ENCODE peak calls at places on chromosomes 12 and 14, in seven cellular contexts. One of them, this sample, is unnamed.

GRCh38 chr12:132030367-132031038 is 80.8 kb downstream of the EP400 start:
- DNase-seq in RWPE2: no peak
- DNase-seq in tibial artery: no peak
- DNase-seq in lung: no peak
- DNase-seq in GM23248: peak; percentile 57
- DNase-seq in MM.1S: no peak
- DNase-seq in AG10803: peak; percentile 25
- DNase-seq in this sample: no peak

GRCh38 chr14:100364403-100364802 is 41.3 kb downstream of the SLC25A47 start:
- DNase-seq in RWPE2: no peak
- DNase-seq in tibial artery: no peak
- DNase-seq in lung: no peak
- DNase-seq in GM23248: no peak
- DNase-seq in MM.1S: no peak
- DNase-seq in AG10803: no peak
- DNase-seq in this sample: no peak

GRCh38 chr12:89352242-89352491 is 134 bp downstream of the DUSP6 start:
- DNase-seq in RWPE2: no peak
- DNase-seq in tibial artery: no peak
- DNase-seq in lung: no peak
- DNase-seq in GM23248: no peak
- DNase-seq in MM.1S: no peak
- DNase-seq in AG10803: no peak
- DNase-seq in this sample: no peak

GRCh38 chr12:19158909-19159308 is 29.4 kb downstream of the PLEKHA5 start:
- DNase-seq in RWPE2: no peak
- DNase-seq in tibial artery: no peak
- DNase-seq in lung: no peak
- DNase-seq in GM23248: peak; percentile 19
- DNase-seq in MM.1S: no peak
- DNase-seq in AG10803: peak; percentile 81
- DNase-seq in this sample: no peak

GRCh38 chr12:26712892-26713291 is 120.1 kb downstream of the ITPR2 start:
- DNase-seq in RWPE2: no peak
- DNase-seq in tibial artery: no peak
- DNase-seq in lung: no peak
- DNase-seq in GM23248: no peak
- DNase-seq in MM.1S: no peak
- DNase-seq in AG10803: no peak
- DNase-seq in this sample: no peak

GRCh38 chr14:22901799-22902198 is 17.1 kb downstream of the RBM23 start:
- DNase-seq in RWPE2: no peak
- DNase-seq in tibial artery: peak; percentile 28
- DNase-seq in lung: no peak
- DNase-seq in GM23248: no peak
- DNase-seq in MM.1S: no peak
- DNase-seq in AG10803: no peak
- DNase-seq in this sample: no peak

GRCh38 chr14:103613517-103613916 is 15.5 kb upstream of the KLC1 start:
- DNase-seq in RWPE2: no peak
- DNase-seq in tibial artery: no peak
- DNase-seq in lung: no peak
- DNase-seq in GM23248: no peak
- DNase-seq in MM.1S: peak; percentile 12
- DNase-seq in AG10803: no peak
- DNase-seq in this sample: no peak

GRCh38 chr12:88381456-88381855 is 198.8 kb downstream of the KITLG start:
- DNase-seq in RWPE2: no peak
- DNase-seq in tibial artery: no peak
- DNase-seq in lung: no peak
- DNase-seq in GM23248: no peak
- DNase-seq in MM.1S: no peak
- DNase-seq in AG10803: no peak
- DNase-seq in this sample: no peak

GRCh38 chr12:47249719-47250506 is 170.2 kb upstream of the AMIGO2 start:
- DNase-seq in RWPE2: no peak
- DNase-seq in tibial artery: no peak
- DNase-seq in lung: no peak
- DNase-seq in GM23248: no peak
- DNase-seq in MM.1S: no peak
- DNase-seq in AG10803: no peak
- DNase-seq in this sample: no peak

DNA sequence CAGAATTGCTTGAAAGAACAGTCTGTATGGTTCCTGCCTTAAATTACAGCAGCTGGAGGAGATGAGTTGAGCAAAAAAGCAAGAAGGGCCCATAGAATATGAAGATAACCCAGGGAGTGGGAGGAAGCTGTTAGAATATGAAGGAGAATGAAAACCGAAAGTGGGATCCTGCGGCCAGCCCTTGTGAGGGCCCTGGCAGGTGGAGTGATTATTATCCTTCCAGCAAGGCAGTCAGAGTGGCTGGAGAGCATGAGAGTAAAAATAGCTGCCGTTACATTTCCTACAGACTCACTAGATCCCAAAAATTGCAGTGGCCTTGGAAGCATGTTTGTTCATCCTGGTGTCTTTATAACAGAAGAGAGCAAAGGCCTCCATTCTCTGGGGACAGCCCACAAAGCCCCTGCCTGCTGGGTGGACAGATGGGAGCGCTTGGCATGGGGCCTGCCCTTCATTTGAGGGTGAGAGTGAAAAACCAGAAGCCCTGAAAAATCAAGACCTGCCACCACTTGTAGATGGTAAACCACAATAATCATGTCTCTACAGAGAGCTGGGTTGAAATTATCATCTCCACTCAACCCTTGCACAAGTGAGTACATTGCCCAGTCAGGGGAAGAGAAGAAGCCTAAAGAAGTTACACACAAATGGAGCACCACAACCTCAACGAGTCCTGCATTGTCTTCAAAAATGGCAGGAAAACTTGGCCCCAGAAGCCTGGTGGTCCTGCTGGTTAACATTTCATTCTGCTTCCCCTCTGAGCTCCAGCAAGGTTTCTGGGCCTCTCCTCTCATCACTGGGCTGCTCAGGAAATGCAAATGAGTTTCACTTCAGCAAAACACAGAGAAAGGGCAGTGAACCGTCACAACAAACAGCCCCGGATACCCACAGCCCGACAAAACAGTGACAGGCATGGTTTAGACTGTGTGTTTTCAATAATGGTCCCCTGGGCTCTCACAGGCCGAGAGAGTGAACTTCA is 20.5 kb downstream of the ZDHHC22 start:
- DNase-seq in RWPE2: no peak
- DNase-seq in tibial artery: no peak
- DNase-seq in lung: no peak
- DNase-seq in GM23248: no peak
- DNase-seq in MM.1S: peak; percentile 51
- DNase-seq in AG10803: no peak
- DNase-seq in this sample: no peak
- H3K4me3 ChIP-seq in RWPE2: no peak overlapping the region
- H3K4me3 ChIP-seq in tibial artery: no peak overlapping the region
- H3K4me3 ChIP-seq in lung: no peak overlapping the region
- H3K4me3 ChIP-seq in GM23248: no peak overlapping the region
- H3K4me3 ChIP-seq in MM.1S: no peak overlapping the region
- H3K4me3 ChIP-seq in AG10803: no peak overlapping the region
- H3K4me3 ChIP-seq in this sample: no peak overlapping the region

GRCh38 chr12:54386781-54387467 is 2.4 kb upstream of the ZNF385A start:
- DNase-seq in RWPE2: no peak
- DNase-seq in tibial artery: no peak
- DNase-seq in lung: no peak
- DNase-seq in GM23248: no peak
- DNase-seq in MM.1S: no peak
- DNase-seq in AG10803: no peak
- DNase-seq in this sample: no peak

GRCh38 chr12:54385251-54385914 is 850 bp upstream of the ZNF385A start:
- DNase-seq in RWPE2: no peak
- DNase-seq in tibial artery: no peak
- DNase-seq in lung: no peak
- DNase-seq in GM23248: no peak
- DNase-seq in MM.1S: no peak
- DNase-seq in AG10803: no peak
- DNase-seq in this sample: no peak

GRCh38 chr12:54381136-54381535 is 3.4 kb downstream of the ZNF385A start:
- DNase-seq in RWPE2: no peak
- DNase-seq in tibial artery: no peak
- DNase-seq in lung: no peak
- DNase-seq in GM23248: no peak
- DNase-seq in MM.1S: no peak
- DNase-seq in AG10803: no peak
- DNase-seq in this sample: no peak

GRCh38 chr12:54383041-54383609 is 1.4 kb downstream of the ZNF385A start:
- DNase-seq in RWPE2: no peak
- DNase-seq in tibial artery: no peak
- DNase-seq in lung: no peak
- DNase-seq in GM23248: peak; percentile 98
- DNase-seq in MM.1S: no peak
- DNase-seq in AG10803: peak; percentile 93
- DNase-seq in this sample: no peak

GRCh38 chr12:54384591-54385041 is at the start of gene ZNF385A:
- DNase-seq in RWPE2: no peak
- DNase-seq in tibial artery: no peak
- DNase-seq in lung: no peak
- DNase-seq in GM23248: no peak
- DNase-seq in MM.1S: no peak
- DNase-seq in AG10803: no peak
- DNase-seq in this sample: no peak
- H3K4me3 ChIP-seq in RWPE2: no peak within 1 kb of the TSS
- H3K4me3 ChIP-seq in tibial artery: no peak within 1 kb of the TSS
- H3K4me3 ChIP-seq in lung: no peak within 1 kb of the TSS
- H3K4me3 ChIP-seq in GM23248: no peak within 1 kb of the TSS
- H3K4me3 ChIP-seq in MM.1S: no peak within 1 kb of the TSS
- H3K4me3 ChIP-seq in AG10803: no peak within 1 kb of the TSS
- H3K4me3 ChIP-seq in this sample: no peak within 1 kb of the TSS

GRCh38 chr12:69002969-69003368 is 70.0 kb upstream of the CPM start:
- DNase-seq in RWPE2: no peak
- DNase-seq in tibial artery: no peak
- DNase-seq in lung: no peak
- DNase-seq in GM23248: no peak
- DNase-seq in MM.1S: no peak
- DNase-seq in AG10803: no peak
- DNase-seq in this sample: no peak

GRCh38 chr12:69007858-69008314 is 74.9 kb upstream of the CPM start:
- DNase-seq in RWPE2: no peak
- DNase-seq in tibial artery: no peak
- DNase-seq in lung: no peak
- DNase-seq in GM23248: peak; percentile 23
- DNase-seq in MM.1S: no peak
- DNase-seq in AG10803: no peak
- DNase-seq in this sample: no peak

GRCh38 chr12:69008510-69008909 is 75.5 kb upstream of the CPM start:
- DNase-seq in RWPE2: no peak
- DNase-seq in tibial artery: no peak
- DNase-seq in lung: no peak
- DNase-seq in GM23248: no peak
- DNase-seq in MM.1S: no peak
- DNase-seq in AG10803: no peak
- DNase-seq in this sample: no peak

GRCh38 chr12:69007166-69007857 is 74.3 kb upstream of the CPM start:
- DNase-seq in RWPE2: no peak
- DNase-seq in tibial artery: no peak
- DNase-seq in lung: peak; percentile 34
- DNase-seq in GM23248: peak; percentile 85
- DNase-seq in MM.1S: no peak
- DNase-seq in AG10803: peak; percentile 73
- DNase-seq in this sample: no peak
- H3K4me3 ChIP-seq in RWPE2: no peak overlapping the region
- H3K4me3 ChIP-seq in tibial artery: no peak overlapping the region
- H3K4me3 ChIP-seq in lung: no peak overlapping the region
- H3K4me3 ChIP-seq in GM23248: peak overlapping the region; percentile 72
- H3K4me3 ChIP-seq in MM.1S: no peak overlapping the region
- H3K4me3 ChIP-seq in AG10803: peak overlapping the region; percentile 31
- H3K4me3 ChIP-seq in this sample: no peak overlapping the region

GRCh38 chr12:113571713-113572112 is 100.0 kb upstream of the LHX5 start:
- DNase-seq in RWPE2: no peak
- DNase-seq in tibial artery: no peak
- DNase-seq in lung: no peak
- DNase-seq in GM23248: no peak
- DNase-seq in MM.1S: no peak
- DNase-seq in AG10803: no peak
- DNase-seq in this sample: no peak
- H3K4me3 ChIP-seq in RWPE2: no peak overlapping the region
- H3K4me3 ChIP-seq in tibial artery: no peak overlapping the region
- H3K4me3 ChIP-seq in lung: no peak overlapping the region
- H3K4me3 ChIP-seq in GM23248: no peak overlapping the region
- H3K4me3 ChIP-seq in MM.1S: no peak overlapping the region
- H3K4me3 ChIP-seq in AG10803: no peak overlapping the region
- H3K4me3 ChIP-seq in this sample: no peak overlapping the region

GRCh38 chr14:74426202-74426582 is at the start of gene SYNDIG1L:
- DNase-seq in RWPE2: no peak
- DNase-seq in tibial artery: no peak
- DNase-seq in lung: no peak
- DNase-seq in GM23248: no peak
- DNase-seq in MM.1S: no peak
- DNase-seq in AG10803: no peak
- DNase-seq in this sample: no peak

GRCh38 chr14:74425525-74426201 is 347 bp downstream of the SYNDIG1L start:
- DNase-seq in RWPE2: no peak
- DNase-seq in tibial artery: peak; percentile 65
- DNase-seq in lung: no peak
- DNase-seq in GM23248: peak; percentile 55
- DNase-seq in MM.1S: peak; percentile 26
- DNase-seq in AG10803: no peak
- DNase-seq in this sample: no peak

GRCh38 chr14:74427651-74428050 is 1.6 kb upstream of the SYNDIG1L start:
- DNase-seq in RWPE2: no peak
- DNase-seq in tibial artery: peak; percentile 23
- DNase-seq in lung: no peak
- DNase-seq in GM23248: no peak
- DNase-seq in MM.1S: no peak
- DNase-seq in AG10803: no peak
- DNase-seq in this sample: no peak

GRCh38 chr14:74429991-74430390 is 4.0 kb upstream of the SYNDIG1L start:
- DNase-seq in RWPE2: no peak
- DNase-seq in tibial artery: peak; percentile 44
- DNase-seq in lung: no peak
- DNase-seq in GM23248: no peak
- DNase-seq in MM.1S: no peak
- DNase-seq in AG10803: no peak
- DNase-seq in this sample: no peak

DNA sequence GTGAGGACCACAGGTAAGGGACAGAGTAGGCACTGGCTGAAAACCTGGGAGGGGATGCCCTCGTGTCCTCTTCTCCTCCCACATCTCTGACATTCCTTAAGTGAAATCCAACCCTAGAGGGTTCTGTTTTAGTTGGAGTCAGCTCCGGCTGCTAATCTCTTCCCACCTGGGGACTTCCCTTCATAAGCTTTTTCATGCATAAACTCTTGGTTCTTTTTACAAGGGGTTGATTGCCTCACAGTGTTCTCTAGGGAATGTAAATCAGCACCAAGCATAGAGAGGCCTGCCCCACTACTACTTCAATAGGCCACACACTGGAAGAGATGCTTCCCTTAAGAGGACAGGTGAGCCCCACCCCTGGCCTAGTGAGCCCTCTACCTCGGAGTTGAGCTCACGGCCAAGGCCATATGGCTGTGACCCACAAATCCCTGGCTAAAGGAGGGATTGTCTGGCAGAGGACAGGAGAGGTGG is 3.2 kb upstream of the SYNDIG1L start:
- DNase-seq in RWPE2: no peak
- DNase-seq in tibial artery: peak; percentile 48
- DNase-seq in lung: no peak
- DNase-seq in GM23248: no peak
- DNase-seq in MM.1S: no peak
- DNase-seq in AG10803: no peak
- DNase-seq in this sample: no peak
- H3K4me3 ChIP-seq in RWPE2: no peak overlapping the region
- H3K4me3 ChIP-seq in tibial artery: no peak overlapping the region
- H3K4me3 ChIP-seq in lung: no peak overlapping the region
- H3K4me3 ChIP-seq in GM23248: no peak overlapping the region
- H3K4me3 ChIP-seq in MM.1S: no peak overlapping the region
- H3K4me3 ChIP-seq in AG10803: no peak overlapping the region
- H3K4me3 ChIP-seq in this sample: no peak overlapping the region